ENCODE peak calls at places on chromosomes 5 and 9, in four cellular contexts. A is GM12878, D is A549, G is SK-N-SH. B is an unnamed sample.

GRCh38 chr5:52359261-52359660 is 428.5 kb upstream of the ITGA1 start:
- DNase-seq in A (no peak), D (no peak), G (no peak), B (no peak)

GRCh38 chr9:91162784-91163440 is 198.8 kb downstream of the AUH start:
- DNase-seq in A (peak), D (no peak), G (no peak), B (no peak)

GRCh38 chr9:132994410-132995120 is 16.1 kb downstream of the GFI1B start:
- DNase-seq in A (no peak), D (peak), G (peak), B (no peak)

GRCh38 chr9:21611896-21612295 is 129.8 kb upstream of the IFNE start:
- DNase-seq in A (no peak), D (no peak), G (no peak), B (no peak)

GRCh38 chr5:136799806-136800372 is 434.5 kb upstream of the TRPC7 start:
- DNase-seq in A (no peak), D (no peak), G (no peak), B (no peak)

GRCh38 chr5:138339464-138339863 is 1.4 kb downstream of the FAM53C start:
- DNase-seq in A (no peak), D (no peak), G (no peak), B (no peak)

GRCh38 chr5:10454591-10455272 is 13.1 kb downstream of the ROPN1L start:
- DNase-seq in A (no peak), D (no peak), G (no peak), B (no peak)

GRCh38 chr9:127720031-127720864 is 4.4 kb downstream of the TTC16 start:
- DNase-seq in A (no peak), D (no peak), G (no peak), B (no peak)

GRCh38 chr5:127386557-127386956 is 96.0 kb downstream of the MEGF10 start:
- DNase-seq in A (no peak), D (peak), G (no peak), B (peak)

GRCh38 chr5:169861934-169862333 is 118.4 kb downstream of the INSYN2B start:
- DNase-seq in A (no peak), D (no peak), G (peak), B (no peak)

GRCh38 chr9:131505012-131505411 is 2.3 kb downstream of the POMT1 start:
- DNase-seq in A (no peak), D (no peak), G (no peak), B (no peak)

GRCh38 chr5:149240354-149240998 is 31.2 kb upstream of the AFAP1L1 start:
- DNase-seq in A (no peak), D (no peak), G (no peak), B (no peak)

GRCh38 chr5:79143684-79144379 is 32.2 kb downstream of the BHMT start:
- DNase-seq in A (no peak), D (peak), G (no peak), B (no peak)

GRCh38 chr9:74443036-74443750 is 53.9 kb upstream of the RORB start:
- DNase-seq in A (no peak), D (no peak), G (no peak), B (no peak)

GRCh38 chr5:59607126-59607807 is 286.3 kb downstream of the PDE4D start:
- DNase-seq in A (no peak), D (no peak), G (no peak), B (no peak)

GRCh38 chr5:137714931-137715330 is 21.0 kb downstream of the KLHL3 start:
- DNase-seq in A (no peak), D (no peak), G (no peak), B (no peak)

GRCh38 chr5:39200081-39200480 is 19.3 kb downstream of the FYB1 start:
- DNase-seq in A (no peak), D (no peak), G (no peak), B (no peak)

GRCh38 chr9:99824378-99825157 is 2.9 kb downstream of the NR4A3 start:
- DNase-seq in A (no peak), D (no peak), G (peak), B (peak)

GRCh38 chr5:142063878-142064331 is 44.7 kb upstream of the NDFIP1 start:
- DNase-seq in A (no peak), D (no peak), G (peak), B (peak)

GRCh38 chr5:132474881-132475511 is 15.6 kb downstream of the IRF1 start:
- DNase-seq in A (no peak), D (no peak), G (no peak), B (no peak)

GRCh38 chr9:97969014-97969413 is 14.1 kb upstream of the ANP32B start:
- DNase-seq in A (no peak), D (no peak), G (no peak), B (no peak)

GRCh38 chr9:97964901-97965300 is 18.2 kb upstream of the ANP32B start:
- DNase-seq in A (no peak), D (no peak), G (no peak), B (no peak)

GRCh38 chr9:97966493-97966892 is 16.6 kb upstream of the ANP32B start:
- DNase-seq in A (no peak), D (no peak), G (no peak), B (no peak)

GRCh38 chr9:97972753-97973152 is 10.4 kb upstream of the ANP32B start:
- DNase-seq in A (no peak), D (no peak), G (no peak), B (no peak)

DNA sequence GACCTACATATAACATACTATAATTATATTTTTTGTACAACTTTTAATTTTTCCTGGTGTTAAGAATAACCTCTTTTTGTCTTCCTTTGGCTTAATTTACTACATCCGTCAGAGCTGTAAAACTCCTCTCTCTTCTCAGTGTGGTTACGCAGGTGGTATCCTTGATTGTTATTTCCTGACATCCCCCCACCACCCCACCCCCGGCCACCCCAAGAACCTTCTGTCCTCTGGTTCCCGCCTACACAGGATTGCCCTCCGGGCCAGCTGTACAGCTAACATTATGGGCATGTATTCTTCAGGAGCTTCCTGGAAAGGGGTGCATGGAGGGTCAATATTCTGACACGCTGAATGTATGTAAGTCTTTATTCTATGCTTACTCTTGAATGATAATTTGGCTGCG is 13.0 kb upstream of the ANP32B start:
- DNase-seq in A (no peak), D (no peak), G (no peak), B (no peak)
- TF ChIP-seq PBX3 in A (no peak), D (no peak), G (no peak), B (no peak)

GRCh38 chr5:104237574-104237973 is 675.0 kb upstream of the NUDT12 start:
- DNase-seq in A (no peak), D (no peak), G (no peak), B (no peak)

GRCh38 chr5:104241051-104241450 is 678.5 kb upstream of the NUDT12 start:
- DNase-seq in A (no peak), D (no peak), G (no peak), B (no peak)
- TF ChIP-seq PBX3 in A (no peak), D (no peak), G (no peak), B (no peak)

DNA sequence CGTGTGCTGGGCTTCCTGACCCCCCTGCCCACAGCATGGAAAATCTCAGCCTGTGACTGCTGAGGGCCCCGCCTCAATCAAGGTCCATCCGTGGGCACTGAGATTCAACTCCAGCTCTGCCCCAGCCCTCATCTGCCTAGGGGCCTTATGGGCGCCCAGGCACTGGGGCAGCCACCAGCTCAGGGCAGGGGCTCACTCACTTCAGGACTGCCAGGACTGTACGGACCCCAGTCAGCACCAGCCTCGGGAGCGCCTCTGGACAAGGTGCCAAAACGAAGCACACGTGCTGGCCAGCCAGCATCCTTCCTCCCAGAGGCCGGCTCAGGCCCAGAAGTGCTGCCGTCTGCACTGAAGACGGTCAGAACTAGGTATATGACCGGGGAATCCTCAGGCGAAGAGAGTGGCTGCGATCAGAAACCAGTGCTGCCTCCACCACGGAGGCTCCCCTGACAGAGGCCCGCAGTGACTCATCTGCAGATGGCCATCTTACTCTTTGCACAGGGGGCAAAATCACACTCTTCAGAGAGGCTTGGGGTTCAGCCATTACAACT is 19.6 kb downstream of the CLPTM1L start:
- DNase-seq in A (no peak), D (no peak), G (no peak), B (no peak)
- TF ChIP-seq PBX3 in A (no peak), D (no peak), G (no peak), B (no peak)

GRCh38 chr5:72625369-72625768 is 118.2 kb upstream of the ZNF366 start:
- DNase-seq in A (no peak), D (no peak), G (no peak), B (no peak)

GRCh38 chr5:72623936-72624335 is 116.7 kb upstream of the ZNF366 start:
- DNase-seq in A (no peak), D (no peak), G (no peak), B (no peak)

GRCh38 chr5:72621576-72621975 is 114.4 kb upstream of the ZNF366 start:
- DNase-seq in A (no peak), D (no peak), G (no peak), B (no peak)

GRCh38 chr5:72622152-72622760 is 115.0 kb upstream of the ZNF366 start:
- DNase-seq in A (no peak), D (no peak), G (no peak), B (no peak)

GRCh38 chr5:72624641-72625236 is 117.5 kb upstream of the ZNF366 start:
- DNase-seq in A (no peak), D (no peak), G (no peak), B (no peak)
- TF ChIP-seq PBX3 in A (no peak), D (no peak), G (peak), B (no peak)

GRCh38 chr5:107512029-107512428 is 158.7 kb downstream of the EFNA5 start:
- DNase-seq in A (no peak), D (no peak), G (no peak), B (no peak)
- TF ChIP-seq PBX3 in A (peak), D (no peak), G (no peak), B (no peak)

GRCh38 chr5:171437286-171437821 is 17.9 kb downstream of the FGF18 start:
- DNase-seq in A (no peak), D (no peak), G (peak), B (no peak)
- TF ChIP-seq PBX3 in A (no peak), D (no peak), G (no peak), B (no peak)

DNA sequence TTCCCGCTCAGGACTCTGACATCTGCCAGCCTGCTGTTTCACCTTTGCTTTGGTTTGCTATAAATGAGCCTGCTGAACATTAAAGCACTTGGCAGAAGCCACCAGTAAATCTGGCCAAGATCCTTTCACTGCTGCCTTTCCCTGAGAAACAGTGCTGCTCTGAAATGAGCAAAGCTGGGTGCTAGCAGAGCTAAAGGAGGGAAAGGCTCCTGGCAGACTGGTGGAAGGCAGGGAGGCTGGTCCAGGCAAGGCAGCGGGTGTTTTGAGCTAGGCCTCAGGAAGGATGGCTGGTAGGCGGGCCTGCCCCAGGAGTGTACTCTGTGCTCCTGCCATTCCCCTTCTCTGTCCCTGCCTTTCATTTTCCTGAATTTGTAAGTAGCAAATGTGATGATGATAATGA is 52.5 kb upstream of the PTGS1 start:
- DNase-seq in A (no peak), D (no peak), G (no peak), B (no peak)
- TF ChIP-seq PBX3 in A (no peak), D (no peak), G (no peak), B (no peak)